ENCODE peak calls at places on chromosome 19, in ten cellular contexts. X is mammary epithelial cell; W is CD8-positive, alpha-beta T cell; C is fibroblast of lung; B is colonic mucosa; F is SK-N-SH; I is IMR-90; M is body of pancreas; Q is stomach; Y is sigmoid colon. S is an unnamed sample.

GRCh38 chr19:51398096-51398704 is 7.8 kb upstream of the C19orf84 start:
- DNase-seq in X (no peak), W (no peak), C (peak; percentile 29), B (no peak), F (peak; percentile 55), I (peak; percentile 18), M (no peak), Q (no peak), Y (no peak), S (no peak)

GRCh38 chr19:48695743-48696352 is at the start of gene FUT2:
- DNase-seq in X (no peak), W (no peak), C (no peak), B (peak; percentile 94), F (no peak), I (no peak), M (peak; percentile 79), Q (peak; percentile 90), Y (no peak), S (no peak)

GRCh38 chr19:10259162-10259905 is 7.3 kb downstream of the MRPL4 start:
- DNase-seq in X (peak; percentile 76), W (peak; percentile 82), C (peak; percentile 80), B (peak; percentile 87), F (peak; percentile 88), I (peak; percentile 85), M (peak; percentile 87), Q (peak; percentile 96), Y (peak; percentile 86), S (peak; percentile 84)

GRCh38 chr19:10603084-10603872 is 16.2 kb upstream of the AP1M2 start:
- DNase-seq in X (no peak), W (peak; percentile 90), C (no peak), B (peak; percentile 53), F (peak; percentile 53), I (no peak), M (peak; percentile 22), Q (peak; percentile 57), Y (peak; percentile 68), S (peak; percentile 67)

GRCh38 chr19:5035817-5036732 is 67.2 kb downstream of the KDM4B start:
- DNase-seq in X (no peak), W (no peak), C (no peak), B (no peak), F (no peak), I (no peak), M (no peak), Q (no peak), Y (no peak), S (no peak)

GRCh38 chr19:55677572-55678028 is 2.6 kb downstream of the EPN1 start:
- DNase-seq in X (no peak), W (no peak), C (no peak), B (no peak), F (no peak), I (no peak), M (peak; percentile 51), Q (peak; percentile 67), Y (no peak), S (no peak)

GRCh38 chr19:1213391-1214286 is 8.1 kb downstream of the STK11 start:
- DNase-seq in X (peak; percentile 92), W (no peak), C (peak; percentile 31), B (peak; percentile 78), F (peak; percentile 57), I (peak; percentile 58), M (peak; percentile 23), Q (peak; percentile 73), Y (peak; percentile 91), S (peak; percentile 72)

GRCh38 chr19:862529-863304 is 3.3 kb downstream of the CFD start:
- DNase-seq in X (peak; percentile 37), W (peak; percentile 86), C (peak; percentile 56), B (peak; percentile 74), F (peak; percentile 91), I (peak; percentile 17), M (peak; percentile 66), Q (peak; percentile 61), Y (no peak), S (no peak)

GRCh38 chr19:51020988-51021651 is 1.6 kb upstream of the KLK10 start:
- DNase-seq in X (peak; percentile 76), W (no peak), C (peak; percentile 56), B (no peak), F (peak; percentile 54), I (peak; percentile 51), M (peak; percentile 54), Q (peak; percentile 34), Y (no peak), S (no peak)

GRCh38 chr19:2775556-2776430 is 7.3 kb downstream of the SGTA start:
- DNase-seq in X (peak; percentile 54), W (peak; percentile 71), C (peak; percentile 36), B (peak; percentile 45), F (no peak), I (peak; percentile 35), M (no peak), Q (peak; percentile 64), Y (no peak), S (peak; percentile 81)

GRCh38 chr19:40799558-40800338 is 757 bp downstream of the EGLN2 start:
- DNase-seq in X (no peak), W (peak; percentile 63), C (no peak), B (peak; percentile 58), F (peak; percentile 69), I (no peak), M (no peak), Q (peak; percentile 42), Y (peak; percentile 83), S (peak; percentile 87)

GRCh38 chr19:16043156-16043757 is 33.0 kb upstream of the TPM4 start:
- DNase-seq in X (no peak), W (no peak), C (no peak), B (no peak), F (no peak), I (no peak), M (no peak), Q (no peak), Y (no peak), S (no peak)

GRCh38 chr19:29245221-29245620 is 32.3 kb upstream of the UQCRFS1 start:
- DNase-seq in X (no peak), W (no peak), C (no peak), B (no peak), F (no peak), I (no peak), M (no peak), Q (no peak), Y (no peak), S (no peak)

GRCh38 chr19:34962281-34962944 is 1.6 kb downstream of the ZNF792 start:
- DNase-seq in X (no peak), W (peak; percentile 57), C (no peak), B (peak; percentile 54), F (peak; percentile 72), I (peak; percentile 16), M (no peak), Q (no peak), Y (no peak), S (no peak)

GRCh38 chr19:8388612-8388958 is 1.6 kb upstream of the RAB11B start:
- DNase-seq in X (no peak), W (no peak), C (no peak), B (no peak), F (no peak), I (no peak), M (no peak), Q (no peak), Y (no peak), S (no peak)

GRCh38 chr19:51119675-51120074 is 5.0 kb upstream of the SIGLEC9 start:
- DNase-seq in X (no peak), W (no peak), C (no peak), B (no peak), F (no peak), I (no peak), M (no peak), Q (no peak), Y (peak; percentile 45), S (no peak)

GRCh38 chr19:52638601-52639000 is 446 bp upstream of the ZNF83 start:
- DNase-seq in X (no peak), W (no peak), C (no peak), B (no peak), F (peak; percentile 53), I (peak; percentile 69), M (peak; percentile 24), Q (no peak), Y (peak; percentile 66), S (peak; percentile 58)

GRCh38 chr19:4246767-4247593 is at the start of gene YJU2:
- DNase-seq in X (peak; percentile 98), W (peak; percentile 96), C (peak; percentile 100), B (peak; percentile 100), F (peak; percentile 98), I (peak; percentile 99), M (peak; percentile 99), Q (peak; percentile 99), Y (peak; percentile 99), S (peak; percentile 99)

GRCh38 chr19:5617080-5617479 is 5.5 kb downstream of the SAFB2 start:
- DNase-seq in X (no peak), W (no peak), C (no peak), B (no peak), F (no peak), I (no peak), M (no peak), Q (no peak), Y (no peak), S (no peak)

GRCh38 chr19:33397536-33398360 is 24.2 kb downstream of the CEBPG start:
- DNase-seq in X (no peak), W (no peak), C (no peak), B (no peak), F (peak; percentile 68), I (no peak), M (no peak), Q (no peak), Y (peak; percentile 60), S (no peak)
- TF ChIP-seq CTCF in X (no peak), W (no peak), C (no peak), B (no peak), F (no peak), I (no peak), M (no peak), Q (no peak), Y (no peak), S (peak; percentile 25)

GRCh38 chr19:46391296-46392251 is 21.8 kb downstream of the CCDC8 start:
- DNase-seq in X (no peak), W (no peak), C (no peak), B (no peak), F (no peak), I (no peak), M (no peak), Q (no peak), Y (peak; percentile 63), S (no peak)
- H3K4me3 ChIP-seq in X (no peak overlapping the region), W (no peak overlapping the region), C (no peak overlapping the region), B (no peak overlapping the region), F (no peak overlapping the region), I (no peak overlapping the region), M (no peak overlapping the region), Q (no peak overlapping the region), Y (no peak overlapping the region), S (no peak overlapping the region)

GRCh38 chr19:14519245-14519859 is 1.2 kb upstream of the DNAJB1 start:
- DNase-seq in X (no peak), W (no peak), C (no peak), B (no peak), F (no peak), I (no peak), M (no peak), Q (no peak), Y (no peak), S (no peak)
- H3K4me1 ChIP-seq in X (peaks cover 39% of the 10 kb centered on the region), W (peaks cover 79% of the 10 kb centered on the region), C (peaks cover 13% of the 10 kb centered on the region), B (peaks cover 16% of the 10 kb centered on the region), F (peaks cover 47% of the 10 kb centered on the region), I (peaks cover 19% of the 10 kb centered on the region), M (peaks cover 44% of the 10 kb centered on the region), Q (peaks cover 45% of the 10 kb centered on the region), Y (peaks cover 34% of the 10 kb centered on the region), S (peaks cover 38% of the 10 kb centered on the region)

DNA sequence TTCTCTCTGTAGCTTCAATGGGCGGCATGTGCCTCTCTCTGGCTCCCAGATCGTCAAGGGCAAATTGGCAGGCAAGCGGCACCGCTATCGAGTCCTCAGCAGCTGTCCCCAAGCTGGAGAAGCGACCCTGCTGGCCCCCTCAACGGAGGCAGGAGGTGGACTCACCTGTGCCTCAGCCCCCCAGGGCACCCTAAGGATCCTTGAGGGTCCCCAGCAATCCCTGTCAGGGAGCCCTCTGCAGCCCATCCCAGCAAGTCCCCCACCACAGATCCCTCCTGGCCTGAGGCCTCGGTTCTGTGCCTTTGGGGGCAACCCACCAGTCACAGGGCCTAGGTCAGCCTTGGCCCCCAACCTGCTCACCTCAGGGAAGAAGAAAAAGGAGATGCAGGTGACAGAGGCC is 1.7 kb downstream of the POLR1G start:
- DNase-seq in X (no peak), W (no peak), C (no peak), B (no peak), F (no peak), I (no peak), M (no peak), Q (no peak), Y (no peak), S (no peak)
- TF ChIP-seq CTCF in X (no peak), W (no peak), C (no peak), B (no peak), F (no peak), I (no peak), M (no peak), Q (no peak), Y (no peak), S (no peak)

S was measured in heart left ventricle.